ENCODE peak calls at places on chromosomes 7 and 10, in six cellular contexts. M is WTC11, N is GM12878, C is GM23338, B is H1, S is HepG2. R is an unnamed sample.

GRCh38 chr7:134942690-134943466 is 43.4 kb upstream of the AGBL3 start:
- DNase-seq in S (peak; percentile 30), B (no peak), M (no peak), C (no peak), N (no peak), R (no peak)

GRCh38 chr7:7324698-7325097 is 142.4 kb downstream of the C1GALT1 start:
- DNase-seq in C (no peak), S (no peak), N (no peak), M (no peak), B (no peak), R (no peak)

GRCh38 chr7:106493041-106493731 is 167.8 kb downstream of the CCDC71L start:
- DNase-seq in B (no peak), M (no peak), S (no peak), N (no peak), C (no peak), R (peak; percentile 69)

GRCh38 chr7:30923009-30923773 is 11.5 kb downstream of the AQP1 start:
- DNase-seq in N (no peak), M (peak; percentile 7), B (no peak), C (no peak), S (no peak), R (no peak)

GRCh38 chr10:95675403-95676116 is 18.2 kb downstream of the TCTN3 start:
- DNase-seq in C (peak; percentile 6), M (no peak), B (no peak), N (no peak), S (no peak), R (no peak)

GRCh38 chr7:1659696-1660095 is 10.4 kb upstream of the ELFN1 start:
- DNase-seq in B (no peak), N (no peak), M (no peak), S (no peak), C (no peak), R (no peak)

GRCh38 chr10:128708182-128708581 is 582.0 kb upstream of the MKI67 start:
- DNase-seq in C (no peak), S (no peak), B (no peak), M (no peak), N (no peak), R (no peak)

GRCh38 chr10:44261710-44262455 is 123.0 kb downstream of the CXCL12 start:
- DNase-seq in C (no peak), B (no peak), N (peak; percentile 55), M (no peak), S (no peak), R (no peak)

GRCh38 chr7:153604-154003 is 38.8 kb upstream of the FAM20C start:
- DNase-seq in N (no peak), B (no peak), S (no peak), C (no peak), M (no peak), R (no peak)

GRCh38 chr7:82234457-82235049 is 209.0 kb downstream of the CACNA2D1 start:
- DNase-seq in M (no peak), C (peak; percentile 74), S (peak; percentile 16), N (no peak), B (no peak), R (peak; percentile 11)

GRCh38 chr10:49242604-49243003 is 54.4 kb upstream of the TMEM273 start:
- DNase-seq in N (no peak), C (no peak), M (no peak), B (no peak), S (no peak), R (peak; percentile 54)

GRCh38 chr7:111931016-111931517 is 275.1 kb downstream of the DOCK4 start:
- DNase-seq in N (no peak), S (peak; percentile 96), B (no peak), C (peak; percentile 42), M (no peak), R (no peak)

GRCh38 chr7:94698275-94698674 is 42.3 kb upstream of the SGCE start:
- DNase-seq in S (peak; percentile 81), N (no peak), C (no peak), B (no peak), M (no peak), R (no peak)

GRCh38 chr7:35658602-35659201 is 36.2 kb downstream of the HERPUD2 start:
- DNase-seq in S (no peak), N (peak; percentile 26), B (no peak), C (no peak), M (no peak), R (no peak)

GRCh38 chr7:50762337-50762736 is 20.4 kb downstream of the GRB10 start:
- DNase-seq in S (no peak), C (no peak), N (no peak), M (no peak), B (no peak), R (no peak)

GRCh38 chr10:64396105-64396504 is 874.9 kb downstream of the REEP3 start:
- DNase-seq in M (no peak), B (no peak), C (peak; percentile 48), N (no peak), S (no peak), R (no peak)

GRCh38 chr7:73995330-73995729 is 32.6 kb upstream of the ELN start:
- DNase-seq in C (no peak), B (no peak), N (no peak), S (no peak), M (no peak), R (no peak)

GRCh38 chr7:125555921-125556320 is 626.3 kb upstream of the POT1 start:
- DNase-seq in C (peak; percentile 4), S (no peak), N (no peak), B (no peak), M (no peak), R (no peak)

GRCh38 chr7:106893591-106893990 is 28.5 kb downstream of the PIK3CG start:
- DNase-seq in S (no peak), N (no peak), M (no peak), B (no peak), C (no peak), R (no peak)

GRCh38 chr7:87474533-87475358 is 734 bp downstream of the ABCB4 start:
- DNase-seq in N (peak; percentile 96), M (no peak), B (no peak), C (peak; percentile 26), S (no peak), R (no peak)

DNA sequence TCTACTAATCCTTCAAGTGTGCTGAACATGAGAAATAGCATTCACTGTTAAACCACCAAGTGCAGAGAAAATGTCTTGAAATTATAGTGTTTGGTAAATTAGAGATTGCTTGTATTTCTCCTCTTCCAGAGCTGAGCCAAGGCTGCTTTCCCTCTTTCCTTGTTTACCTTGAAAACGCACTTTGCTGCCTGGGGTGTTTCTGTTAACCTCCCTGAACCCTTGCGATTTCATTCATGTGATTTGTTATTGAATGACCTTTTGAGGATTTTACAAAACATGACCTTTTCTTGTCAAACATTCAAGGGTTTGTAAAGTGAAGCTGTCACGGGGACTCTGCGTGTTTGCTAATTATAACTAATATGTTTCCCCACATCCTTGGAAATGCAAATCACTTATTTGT is 169.4 kb downstream of the LRMDA start:
- DNase-seq in S (peak; percentile 40), C (no peak), M (no peak), N (no peak), B (no peak), R (no peak)
- TF ChIP-seq CREB1 in S (no peak), C (no peak), M (no peak), N (no peak), B (no peak), R (no peak)

DNA sequence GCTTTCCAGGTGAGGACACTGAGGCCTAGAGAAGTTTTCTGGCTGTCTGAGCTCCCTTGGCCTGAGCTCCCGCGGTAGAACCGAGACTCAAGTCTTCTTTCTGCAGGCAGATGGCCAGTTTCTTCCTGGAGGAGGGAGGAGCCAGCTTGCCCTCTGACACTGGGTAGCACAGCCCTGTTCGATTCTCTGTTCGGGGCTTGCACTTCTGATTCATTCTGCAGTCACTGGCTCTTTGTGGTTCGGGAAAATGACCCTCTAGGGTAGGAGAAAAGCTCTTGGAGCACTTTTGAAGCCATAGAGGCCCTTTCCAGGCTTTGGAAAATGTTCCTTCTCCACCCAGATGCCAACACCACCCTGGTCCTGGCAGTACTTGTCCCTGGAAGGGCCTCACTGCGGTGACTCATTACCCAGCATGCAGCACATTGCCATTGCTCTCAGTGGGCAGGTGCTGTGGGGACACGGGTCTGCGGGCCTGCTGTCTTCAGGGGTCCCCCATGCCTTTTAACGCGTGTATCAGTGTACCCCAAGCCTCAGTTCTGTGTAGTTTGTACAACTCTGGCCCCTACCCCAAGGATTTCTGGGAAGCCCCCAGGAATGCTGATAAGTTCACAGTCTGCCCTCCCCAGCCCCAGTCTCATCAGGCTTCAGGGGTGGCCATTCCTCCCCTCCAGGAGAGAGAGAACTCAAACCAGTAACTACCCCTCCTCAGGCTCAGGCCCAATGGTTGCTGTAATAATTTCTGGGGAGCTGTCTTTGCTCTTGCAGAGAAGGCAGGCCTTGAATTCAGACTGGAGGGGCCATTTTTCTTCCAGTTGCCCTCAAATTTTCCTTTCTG is 11.9 kb downstream of the CHST3 start:
- DNase-seq in M (no peak), C (no peak), N (no peak), B (no peak), S (no peak), R (no peak)
- TF ChIP-seq CREB1 in M (no peak), C (no peak), N (no peak), B (no peak), S (no peak), R (no peak)

DNA sequence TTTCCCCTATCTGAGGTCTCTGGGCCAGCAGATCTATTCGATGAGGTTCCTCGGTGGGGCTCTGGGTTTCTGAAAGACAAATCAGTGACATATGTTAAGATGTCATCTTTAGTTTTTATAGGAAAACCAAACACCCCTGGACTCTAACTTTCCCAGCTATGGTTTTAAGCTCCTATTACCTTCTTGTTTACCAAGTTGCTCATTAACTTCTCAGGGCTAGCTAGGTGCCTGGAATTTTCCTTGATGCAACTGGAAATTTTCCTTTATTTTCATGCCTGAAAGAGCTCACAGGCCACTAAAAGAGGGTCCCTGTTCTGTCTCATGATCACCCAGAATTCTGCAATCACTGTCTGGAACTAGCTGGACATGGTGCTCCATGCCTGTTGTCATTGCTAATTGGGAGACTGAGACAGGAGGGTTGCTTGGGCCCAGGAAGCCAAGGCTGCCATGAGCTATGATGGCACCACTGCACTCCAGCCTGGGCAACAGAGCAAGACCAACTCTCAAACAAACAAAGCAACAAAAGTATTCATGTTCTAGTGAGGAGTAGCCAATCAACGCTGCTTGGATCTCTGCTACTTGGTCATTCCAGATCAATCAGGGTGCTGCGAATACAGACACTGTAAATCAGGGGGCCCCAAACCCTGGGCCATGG is 1173.5 kb upstream of the AUTS2 start:
- DNase-seq in C (no peak), N (no peak), S (peak; percentile 7), M (no peak), B (no peak), R (no peak)
- TF ChIP-seq CREB1 in C (no peak), N (no peak), S (no peak), M (no peak), B (no peak), R (no peak)

DNA sequence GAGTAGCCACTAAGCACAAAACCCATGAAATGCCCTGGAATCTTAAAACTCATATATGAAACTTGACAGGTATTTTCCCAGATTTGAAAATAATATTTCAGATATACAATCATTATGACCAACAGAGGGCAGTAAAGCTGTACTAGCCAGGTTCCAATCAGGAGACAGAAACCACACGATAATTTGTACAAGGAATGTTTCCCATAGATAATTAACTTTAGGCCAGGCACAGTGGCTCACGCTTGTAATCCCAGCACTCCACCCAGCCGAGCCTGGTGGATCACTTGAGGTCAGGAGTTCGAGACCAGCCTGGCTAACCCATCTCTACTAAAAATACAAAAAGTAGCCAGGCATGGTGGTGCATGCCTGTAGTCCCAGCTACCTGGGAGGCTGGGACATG is 31.0 kb upstream of the NUB1 start:
- DNase-seq in M (no peak), N (no peak), S (peak; percentile 62), C (no peak), B (no peak), R (peak; percentile 43)
- TF ChIP-seq CREB1 in M (no peak), N (no peak), S (no peak), C (no peak), B (no peak), R (no peak)